ENCODE peak calls at places on chromosome 12, in ten cellular contexts. X is T-helper 2 cell; Y is NCI-H146; O is C1 segment of cervical spinal cord; R is HEK293T; P is stimulated activated CD4-positive, alpha-beta T cell treated with anti-CD3 and anti-CD28 coated beads, Interleukin-4, amount 100 ng/mL, for 24 hours; F is GM12878; N is memory B cell; W is NCI-H748 treated with DMSO at 0.1 percent for 48 hours; J is T-helper 9 cell. E is an unnamed sample.

GRCh38 chr12:43893670-43894069 is 57.8 kb downstream of the TMEM117 start:
- DNase-seq in X (no peak), Y (no peak), O (no peak), R (no peak), P (no peak), F (no peak), N (no peak), W (no peak), J (no peak), E (no peak)

GRCh38 chr12:73321319-73321718 is 1049.1 kb downstream of the TRHDE start:
- DNase-seq in X (no peak), Y (no peak), O (no peak), R (no peak), P (no peak), F (no peak), N (no peak), W (no peak), J (no peak), E (no peak)

GRCh38 chr12:57985685-57986084 is 44.3 kb downstream of the ATP23 start:
- DNase-seq in X (no peak), Y (no peak), O (no peak), R (no peak), P (no peak), F (no peak), N (no peak), W (no peak), J (no peak), E (no peak)

GRCh38 chr12:130401703-130402102 is 64.0 kb downstream of the PIWIL1 start:
- DNase-seq in X (no peak), Y (no peak), O (no peak), R (peak), P (no peak), F (no peak), N (no peak), W (no peak), J (no peak), E (no peak)

GRCh38 chr12:16603916-16604575 is 1.9 kb downstream of the LMO3 start:
- DNase-seq in X (no peak), Y (peak), O (no peak), R (no peak), P (no peak), F (no peak), N (no peak), W (peak), J (no peak), E (no peak)

GRCh38 chr12:89943461-89943860 is 234.8 kb upstream of the ATP2B1 start:
- DNase-seq in X (no peak), Y (no peak), O (no peak), R (no peak), P (no peak), F (no peak), N (no peak), W (no peak), J (no peak), E (no peak)

GRCh38 chr12:47097276-47097896 is 17.6 kb upstream of the AMIGO2 start:
- DNase-seq in X (no peak), Y (no peak), O (no peak), R (no peak), P (no peak), F (no peak), N (no peak), W (peak), J (no peak), E (no peak)

GRCh38 chr12:31317471-31318397 is 8.2 kb downstream of the SINHCAF start:
- DNase-seq in X (no peak), Y (no peak), O (no peak), R (no peak), P (no peak), F (no peak), N (no peak), W (no peak), J (no peak), E (no peak)

GRCh38 chr12:129184066-129184695 is 330.9 kb downstream of the GLT1D1 start:
- DNase-seq in X (no peak), Y (peak), O (no peak), R (no peak), P (no peak), F (no peak), N (no peak), W (no peak), J (no peak), E (no peak)

GRCh38 chr12:52327830-52328500 is 6.8 kb upstream of the KRT83 start:
- DNase-seq in X (no peak), Y (no peak), O (no peak), R (no peak), P (no peak), F (no peak), N (no peak), W (no peak), J (no peak), E (no peak)

GRCh38 chr12:80494836-80495235 is 50.8 kb downstream of the PTPRQ start:
- DNase-seq in X (no peak), Y (no peak), O (no peak), R (no peak), P (no peak), F (no peak), N (no peak), W (no peak), J (no peak), E (no peak)

GRCh38 chr12:18750087-18750486 is 12.2 kb downstream of the CAPZA3 start:
- DNase-seq in X (no peak), Y (no peak), O (no peak), R (no peak), P (no peak), F (no peak), N (no peak), W (no peak), J (no peak), E (no peak)

GRCh38 chr12:47361389-47362031 is 281.8 kb upstream of the AMIGO2 start:
- DNase-seq in X (no peak), Y (no peak), O (no peak), R (peak), P (peak), F (no peak), N (peak), W (no peak), J (no peak), E (no peak)